ENCODE peak calls at places on chromosomes 3 and 15, in five cellular contexts. V, U, P, X and A are unnamed samples.

GRCh38 chr15:75811616-75812015 is 31.6 kb upstream of the UBE2Q2 start:
- DNase-seq in V (no peak), U (no peak), P (no peak), X (no peak), A (no peak)

GRCh38 chr15:67080900-67081431 is 15.6 kb downstream of the SMAD3 start:
- DNase-seq in V (peak), U (no peak), P (peak), X (peak), A (no peak)

GRCh38 chr15:59522988-59523461 is 85.0 kb downstream of the FAM81A start:
- DNase-seq in V (no peak), U (no peak), P (no peak), X (no peak), A (no peak)

GRCh38 chr3:72536206-72536887 is 311.9 kb downstream of the SHQ1 start:
- DNase-seq in V (no peak), U (no peak), P (no peak), X (no peak), A (no peak)

GRCh38 chr3:122023335-122023734 is 1.3 kb upstream of the ILDR1 start:
- DNase-seq in V (no peak), U (no peak), P (no peak), X (no peak), A (no peak)

GRCh38 chr3:40713306-40713705 is 188.5 kb downstream of the ZNF621 start:
- DNase-seq in V (no peak), U (no peak), P (no peak), X (peak), A (no peak)

GRCh38 chr15:70199601-70200000 is 101.9 kb upstream of the TLE3 start:
- DNase-seq in V (no peak), U (no peak), P (no peak), X (no peak), A (no peak)

GRCh38 chr3:157794771-157795170 is 291.6 kb upstream of the VEPH1 start:
- DNase-seq in V (peak), U (no peak), P (peak), X (no peak), A (no peak)

GRCh38 chr15:96160269-96160668 is 170.2 kb upstream of the NR2F2 start:
- DNase-seq in V (peak), U (peak), P (peak), X (peak), A (no peak)

GRCh38 chr3:172616061-172616461 is 92.8 kb upstream of the TNFSF10 start:
- DNase-seq in V (no peak), U (no peak), P (peak), X (no peak), A (no peak)

GRCh38 chr3:172613845-172614244 is 90.6 kb upstream of the TNFSF10 start:
- DNase-seq in V (no peak), U (no peak), P (no peak), X (no peak), A (no peak)

GRCh38 chr3:172614340-172615274 is 91.4 kb upstream of the TNFSF10 start:
- DNase-seq in V (no peak), U (no peak), P (no peak), X (no peak), A (no peak)

GRCh38 chr3:172617013-172617706 is 93.7 kb downstream of the NCEH1 start:
- DNase-seq in V (no peak), U (no peak), P (no peak), X (no peak), A (no peak)

GRCh38 chr3:172615296-172615695 is 92.1 kb upstream of the TNFSF10 start:
- DNase-seq in V (no peak), U (no peak), P (no peak), X (no peak), A (no peak)
- TF ChIP-seq CTCF in V (no peak), U (no peak), P (no peak), X (no peak), A (no peak)

DNA sequence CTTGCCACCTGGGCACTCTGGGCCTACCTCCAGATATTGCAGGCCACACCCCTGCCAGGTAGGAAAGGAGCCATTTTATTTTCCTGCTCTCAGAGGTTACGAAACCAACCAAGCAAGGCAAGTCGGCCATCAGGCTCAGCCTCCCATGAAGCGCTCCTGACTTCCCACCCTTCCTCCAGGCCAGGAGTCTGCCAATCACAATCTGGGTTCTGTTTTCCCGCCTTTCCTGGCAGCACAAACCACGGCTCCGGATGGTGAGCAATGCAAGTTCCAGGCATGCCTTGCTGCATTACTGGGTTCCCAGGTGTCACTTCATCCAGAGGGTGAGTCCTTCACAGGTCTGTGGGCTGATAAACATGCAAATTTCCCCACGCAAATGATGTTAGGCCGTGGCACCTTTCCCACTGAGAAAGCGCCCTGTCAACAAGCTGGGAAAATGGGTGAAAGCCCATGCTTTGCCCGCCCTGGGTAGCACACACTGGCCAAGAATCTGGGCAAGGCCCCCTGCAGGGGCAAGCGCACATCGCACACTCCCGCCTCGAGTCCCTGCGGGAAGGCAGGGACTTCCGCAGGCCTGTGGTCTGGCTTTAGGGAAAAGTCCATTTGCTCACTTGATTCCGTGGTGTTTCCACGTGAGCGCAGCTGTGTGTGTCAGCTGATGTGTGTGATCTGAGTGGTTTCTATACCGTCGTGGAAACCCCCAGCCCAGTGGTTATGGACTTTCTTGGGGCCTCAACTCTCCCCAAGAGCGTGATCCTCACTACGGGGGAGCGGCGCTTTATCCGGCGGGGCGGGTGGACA is 61.6 kb upstream of the RYK start:
- DNase-seq in V (no peak), U (no peak), P (no peak), X (peak), A (no peak)
- TF ChIP-seq CTCF in V (peak), U (no peak), P (no peak), X (peak), A (no peak)

DNA sequence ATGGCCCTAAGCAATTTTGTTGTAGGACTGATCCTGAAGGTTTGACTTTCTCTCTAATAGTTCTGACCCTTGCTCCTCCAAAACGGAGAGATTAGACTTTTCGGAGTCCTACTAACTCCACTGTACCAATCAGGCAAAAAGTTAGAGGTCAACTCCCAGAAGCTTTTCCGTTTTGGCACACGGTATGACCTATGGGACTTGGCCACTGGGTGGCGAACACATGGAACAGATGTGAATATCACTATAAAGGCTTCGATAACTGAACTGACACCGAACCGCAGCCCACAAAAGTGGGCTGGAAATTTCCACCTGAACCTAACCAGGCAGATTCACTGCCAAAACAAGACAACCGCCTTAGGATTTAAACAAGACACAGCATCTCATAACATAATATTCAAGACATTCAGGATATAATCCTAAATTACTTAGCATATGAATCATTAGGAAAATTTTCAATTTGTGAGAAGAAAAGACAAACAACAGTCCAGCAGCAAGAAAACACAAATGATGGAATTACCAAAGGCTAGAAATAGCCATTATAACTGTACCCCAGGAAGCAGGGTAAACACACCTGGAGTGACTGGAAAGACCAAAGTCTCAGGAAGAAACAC is 12.2 kb upstream of the TM2D3 start:
- DNase-seq in V (no peak), U (no peak), P (no peak), X (no peak), A (no peak)
- TF ChIP-seq CTCF in V (peak), U (peak), P (peak), X (no peak), A (peak)

DNA sequence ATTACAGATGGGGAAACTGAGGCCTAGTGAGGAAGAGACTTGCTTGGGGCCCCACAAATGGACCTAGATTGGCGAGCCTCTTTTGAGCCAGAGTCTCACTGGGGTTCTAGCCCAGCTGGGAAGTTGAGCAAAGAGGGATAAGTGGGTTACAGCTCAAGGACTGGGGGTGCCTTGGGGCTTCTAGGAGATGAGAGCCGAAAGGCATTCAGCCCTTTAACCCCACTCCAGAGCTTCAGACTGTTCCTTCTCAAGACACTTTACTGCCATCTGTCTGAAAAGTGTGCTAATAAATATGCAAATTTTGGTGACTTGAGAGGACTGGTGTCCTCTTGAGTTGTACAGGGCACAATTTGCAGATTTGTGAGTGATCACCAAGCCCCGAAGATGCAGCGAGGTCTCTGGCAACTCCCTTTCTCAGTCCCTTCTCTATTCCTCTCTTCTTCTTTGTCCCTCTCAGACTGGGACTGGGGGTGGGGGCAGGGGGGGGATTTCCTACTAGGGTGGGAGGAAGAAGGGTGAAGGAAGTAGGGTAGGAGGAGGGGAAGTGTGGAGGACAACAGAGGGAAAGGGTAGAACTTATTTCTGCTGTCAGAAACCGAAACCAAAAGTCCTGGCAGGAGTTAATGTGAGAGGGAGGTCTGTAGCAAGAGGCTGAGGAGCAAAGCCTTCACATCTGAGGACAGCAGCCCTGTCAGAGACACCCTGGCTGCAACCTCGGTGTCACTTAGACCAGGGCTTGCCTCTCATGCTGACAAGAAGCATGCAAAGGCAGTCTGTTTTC is 16.2 kb upstream of the ANKDD1A start:
- DNase-seq in V (peak), U (no peak), P (peak), X (no peak), A (no peak)
- TF ChIP-seq CTCF in V (no peak), U (no peak), P (no peak), X (no peak), A (no peak)

GRCh38 chr3:58333206-58334012 is 717 bp downstream of the PXK start:
- DNase-seq in V (peak), U (no peak), P (no peak), X (peak), A (no peak)
- TF ChIP-seq CTCF in V (peak), U (peak), P (no peak), X (peak), A (no peak)

DNA sequence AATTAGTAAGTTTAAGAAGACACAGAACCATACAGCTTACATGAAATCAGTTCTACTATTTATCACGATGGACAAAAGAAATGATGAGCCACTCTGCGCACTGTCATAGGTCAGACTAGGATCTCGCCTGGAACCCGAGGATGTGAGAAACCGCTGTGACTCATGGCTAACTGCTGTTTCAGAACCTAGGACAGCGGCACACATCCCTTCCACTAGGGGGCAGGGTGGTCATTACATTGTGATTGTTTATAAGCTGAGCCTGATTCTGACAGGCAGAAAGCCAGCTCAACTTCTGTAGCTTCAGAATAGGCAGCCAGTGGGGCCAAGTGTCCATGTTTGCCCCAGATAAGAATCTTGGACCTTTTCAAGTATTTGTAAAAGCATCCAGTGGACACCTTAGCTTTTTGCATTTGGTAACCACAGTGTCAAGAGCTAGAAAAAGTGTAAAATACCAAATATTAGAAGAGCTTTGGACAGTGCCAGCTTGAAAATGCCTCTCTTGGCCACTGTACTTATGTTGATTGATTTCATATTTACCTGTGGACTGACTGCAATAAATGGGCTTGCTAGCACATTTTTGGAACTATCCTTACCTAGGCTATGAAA is 115.8 kb downstream of the KBTBD8 start:
- DNase-seq in V (peak), U (peak), P (peak), X (peak), A (peak)
- TF ChIP-seq CTCF in V (peak), U (peak), P (peak), X (peak), A (peak)